ENCODE peak calls at places on chromosomes 5 and 9, in four cellular contexts. O is H1, U is ovary, B is A549. C is an unnamed sample.

GRCh38 chr9:96612105-96612965 is 7.3 kb downstream of the CDC14B start:
- DNase-seq in O (no peak), U (peak; percentile 9), B (peak; percentile 79), C (peak; percentile 48)

GRCh38 chr9:72524820-72525539 is 3.6 kb downstream of the TMC1 start:
- DNase-seq in O (no peak), U (no peak), B (peak; percentile 94), C (no peak)

GRCh38 chr9:111920531-111920930 is 23.9 kb downstream of the UGCG start:
- DNase-seq in O (no peak), U (no peak), B (no peak), C (no peak)

GRCh38 chr9:92504881-92505280 is 22.6 kb upstream of the ASPN start:
- DNase-seq in O (no peak), U (no peak), B (no peak), C (no peak)

GRCh38 chr9:89483592-89484474 is 14.1 kb downstream of the SEMA4D start:
- DNase-seq in O (no peak), U (no peak), B (no peak), C (no peak)

GRCh38 chr5:112419050-112419595 is at the start of gene EPB41L4A:
- DNase-seq in O (peak; percentile 81), U (peak; percentile 11), B (peak; percentile 37), C (peak; percentile 74)

GRCh38 chr5:56288880-56289601 is 55.9 kb upstream of the ANKRD55 start:
- DNase-seq in O (no peak), U (no peak), B (no peak), C (no peak)

GRCh38 chr9:89311346-89312153 is 555 bp downstream of the CKS2 start:
- DNase-seq in O (no peak), U (no peak), B (no peak), C (peak; percentile 72)

GRCh38 chr5:141713616-141714309 is 31.7 kb upstream of the ARAP3 start:
- DNase-seq in O (no peak), U (no peak), B (peak; percentile 60), C (no peak)

GRCh38 chr5:74974451-74975089 is 77.8 kb downstream of the GCNT4 start:
- DNase-seq in O (no peak), U (no peak), B (no peak), C (no peak)

GRCh38 chr9:126842977-126843799 is 17.3 kb upstream of the ZBTB34 start:
- DNase-seq in O (no peak), U (no peak), B (no peak), C (no peak)

GRCh38 chr5:32225445-32225844 is 51.3 kb upstream of the GOLPH3 start:
- DNase-seq in O (no peak), U (peak; percentile 67), B (peak; percentile 53), C (no peak)

GRCh38 chr9:137218212-137218753 is 3.8 kb downstream of the RNF208 start:
- DNase-seq in O (no peak), U (no peak), B (no peak), C (no peak)

GRCh38 chr5:139451176-139451575 is 11.4 kb downstream of the ECSCR start:
- DNase-seq in O (no peak), U (no peak), B (no peak), C (no peak)

GRCh38 chr5:120817044-120817985 is 353.2 kb downstream of the PRR16 start:
- DNase-seq in O (peak; percentile 53), U (no peak), B (peak; percentile 9), C (peak; percentile 2)

GRCh38 chr5:66898241-66899039 is 298.2 kb downstream of the CD180 start:
- DNase-seq in O (no peak), U (no peak), B (no peak), C (no peak)

GRCh38 chr9:42386477-42386876 is 203.0 kb downstream of the SPATA31A6 start:
- DNase-seq in O (no peak), U (no peak), B (no peak), C (no peak)

GRCh38 chr5:77155179-77155839 is 55.2 kb upstream of the PDE8B start:
- DNase-seq in O (no peak), U (no peak), B (no peak), C (no peak)

GRCh38 chr9:93111371-93112115 is 15.5 kb downstream of the CARD19 start:
- DNase-seq in O (no peak), U (peak; percentile 5), B (no peak), C (no peak)

GRCh38 chr5:180115326-180116076 is 43.9 kb upstream of the RNF130 start:
- DNase-seq in O (no peak), U (no peak), B (no peak), C (peak; percentile 15)

GRCh38 chr5:68140763-68141162 is 74.8 kb upstream of the PIK3R1 start:
- DNase-seq in O (no peak), U (no peak), B (no peak), C (no peak)

GRCh38 chr5:83426855-83427254 is 44.7 kb upstream of the VCAN start:
- DNase-seq in O (no peak), U (no peak), B (no peak), C (no peak)

GRCh38 chr9:91048739-91049138 is 247.1 kb downstream of the SYK start:
- DNase-seq in O (peak; percentile 23), U (no peak), B (no peak), C (no peak)

GRCh38 chr5:167207081-167207480 is 1084.4 kb upstream of the WWC1 start:
- DNase-seq in O (no peak), U (no peak), B (no peak), C (no peak)

GRCh38 chr5:178207183-178207916 is 3.0 kb downstream of the HNRNPAB start:
- DNase-seq in O (no peak), U (no peak), B (peak; percentile 31), C (no peak)

GRCh38 chr5:82975396-82975795 is 101.8 kb downstream of the TMEM167A start:
- DNase-seq in O (no peak), U (no peak), B (no peak), C (no peak)

GRCh38 chr5:168393773-168394172 is 92.5 kb upstream of the RARS1 start:
- DNase-seq in O (no peak), U (no peak), B (no peak), C (no peak)

GRCh38 chr5:68378204-68378830 is 162.8 kb downstream of the PIK3R1 start:
- DNase-seq in O (no peak), U (no peak), B (no peak), C (no peak)

GRCh38 chr9:109317979-109318671 is 2.7 kb downstream of the EPB41L4B start:
- DNase-seq in O (peak; percentile 61), U (no peak), B (no peak), C (no peak)

GRCh38 chr5:78984020-78984610 is 995 bp downstream of the ARSB start:
- DNase-seq in O (no peak), U (no peak), B (no peak), C (peak; percentile 29)

GRCh38 chr5:144284931-144285330 is 114.3 kb downstream of the KCTD16 start:
- DNase-seq in O (no peak), U (no peak), B (no peak), C (no peak)

GRCh38 chr9:72509635-72510034 is 11.8 kb upstream of the TMC1 start:
- DNase-seq in O (no peak), U (no peak), B (no peak), C (no peak)

GRCh38 chr5:136058031-136058971 is 29.5 kb downstream of the TGFBI start:
- DNase-seq in O (peak; percentile 55), U (peak; percentile 66), B (peak; percentile 96), C (no peak)
- TF ChIP-seq EP300 in O (no peak), U (no peak), B (peak; percentile 99), C (no peak)

DNA sequence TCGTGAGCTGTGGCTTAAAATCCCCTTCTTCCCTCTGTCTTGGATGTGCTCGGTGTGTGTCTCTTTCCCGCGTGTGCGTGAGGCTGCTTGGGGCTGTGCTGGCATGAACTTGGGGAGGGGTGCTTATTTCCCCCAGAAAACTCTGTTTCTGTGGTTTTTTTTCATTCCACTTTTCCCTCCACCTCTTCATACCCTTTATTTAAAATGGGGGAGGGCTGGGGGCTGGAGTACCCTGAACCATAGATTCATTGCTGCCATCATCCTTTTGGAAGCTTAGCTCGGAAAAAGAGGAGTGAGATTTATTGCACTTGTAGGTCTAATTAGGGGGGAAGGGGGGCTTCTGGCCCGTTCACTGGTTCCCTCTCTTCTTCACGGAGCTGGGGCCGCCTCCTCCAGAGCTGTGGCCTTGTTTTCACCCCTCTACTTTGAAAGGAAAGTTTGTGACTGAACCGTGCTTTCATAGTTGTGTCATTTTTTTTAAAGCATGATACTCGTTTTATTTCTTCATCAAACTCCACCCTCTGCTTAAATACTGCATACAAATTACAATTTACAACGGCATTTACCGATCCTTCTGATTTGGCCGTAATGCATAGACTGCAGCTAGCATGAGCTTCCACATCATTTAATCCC is 2.8 kb downstream of the NR2F1 start:
- DNase-seq in O (no peak), U (no peak), B (no peak), C (peak; percentile 62)
- H3K4me3 ChIP-seq in O (no peak overlapping the region), U (peak overlapping the region; percentile 67), B (peak overlapping the region; percentile 78), C (peak overlapping the region; percentile 87)

GRCh38 chr5:159658266-159658665 is 258.0 kb upstream of the ADRA1B start:
- DNase-seq in O (no peak), U (no peak), B (no peak), C (no peak)

GRCh38 chr5:159657298-159657697 is 259.0 kb upstream of the ADRA1B start:
- DNase-seq in O (no peak), U (no peak), B (no peak), C (no peak)

GRCh38 chr5:159657766-159658165 is 258.5 kb upstream of the ADRA1B start:
- DNase-seq in O (no peak), U (no peak), B (no peak), C (no peak)

GRCh38 chr5:159663986-159664385 is 252.3 kb upstream of the ADRA1B start:
- DNase-seq in O (no peak), U (no peak), B (no peak), C (no peak)

GRCh38 chr5:159660401-159660800 is 255.9 kb upstream of the ADRA1B start:
- DNase-seq in O (no peak), U (no peak), B (peak; percentile 31), C (no peak)
- TF ChIP-seq EP300 in O (no peak), U (no peak), B (no peak), C (no peak)

GRCh38 chr5:142952236-142952635 is 182.1 kb downstream of the ARHGAP26 start:
- DNase-seq in O (no peak), U (no peak), B (no peak), C (no peak)
- H3K4me3 ChIP-seq in O (no peak overlapping the region), U (no peak overlapping the region), B (no peak overlapping the region), C (no peak overlapping the region)

GRCh38 chr5:124397290-124397689 is 349.1 kb downstream of the ZNF608 start:
- DNase-seq in O (no peak), U (no peak), B (no peak), C (no peak)
- TF ChIP-seq EP300 in O (no peak), U (no peak), B (no peak), C (no peak)

GRCh38 chr9:37295178-37295577 is 127.3 kb upstream of the GRHPR start:
- DNase-seq in O (no peak), U (no peak), B (no peak), C (no peak)
- H3K4me3 ChIP-seq in O (no peak overlapping the region), U (no peak overlapping the region), B (no peak overlapping the region), C (no peak overlapping the region)

GRCh38 chr5:157745041-157745456 is 1.5 kb downstream of the LSM11 start:
- DNase-seq in O (no peak), U (no peak), B (no peak), C (peak; percentile 62)
- TF ChIP-seq EP300 in O (no peak), U (no peak), B (no peak), C (no peak)

GRCh38 chr5:171418316-171418981 is 998 bp upstream of the FGF18 start:
- DNase-seq in O (peak; percentile 94), U (peak; percentile 72), B (peak; percentile 85), C (peak; percentile 94)
- H3K4me3 ChIP-seq in O (peak overlapping the region; percentile 72), U (peak overlapping the region; percentile 25), B (peak overlapping the region; percentile 51), C (peak overlapping the region; percentile 58)